ENCODE peak calls at places on chromosomes 11 and 22, in six cellular contexts. I is mesendoderm, O is Caco-2, N is pancreas, H is GM06990, D is tibial nerve. L is an unnamed sample. For H3K36me3, the result is how much of the 10 kb centered on the place peaks cover.

GRCh38 chr11:65663634-65664200 is 1.0 kb upstream of the RELA start:
- DNase-seq in I (no peak), O (no peak), N (no peak), H (no peak), D (no peak), L (peak)

GRCh38 chr11:16941935-16942334 is 72.3 kb downstream of the PLEKHA7 start:
- DNase-seq in I (no peak), O (no peak), N (no peak), H (no peak), D (no peak), L (no peak)

GRCh38 chr11:111586305-111586915 is 15.8 kb upstream of the SIK2 start:
- DNase-seq in I (peak), O (no peak), N (peak), H (no peak), D (no peak), L (no peak)

GRCh38 chr11:63573881-63574855 is 11.0 kb upstream of the PLAAT2 start:
- DNase-seq in I (peak), O (peak), N (no peak), H (no peak), D (no peak), L (no peak)

GRCh38 chr11:102012946-102013345 is 34.3 kb upstream of the CFAP300 start:
- DNase-seq in I (peak), O (peak), N (no peak), H (no peak), D (no peak), L (no peak)

GRCh38 chr11:72203163-72203562 is 11.2 kb downstream of the FOLR1 start:
- DNase-seq in I (no peak), O (peak), N (no peak), H (no peak), D (no peak), L (no peak)

GRCh38 chr11:81342956-81343355 is 1390.7 kb downstream of the FAM181B start:
- DNase-seq in I (no peak), O (no peak), N (no peak), H (no peak), D (no peak), L (no peak)

GRCh38 chr11:72001834-72002591 is 3.3 kb downstream of the IL18BP start:
- DNase-seq in I (no peak), O (no peak), N (no peak), H (no peak), D (no peak), L (no peak)

GRCh38 chr11:10856689-10857603 is 907 bp downstream of the ZBED5 start:
- DNase-seq in I (peak), O (peak), N (peak), H (no peak), D (no peak), L (peak)

GRCh38 chr11:46389450-46390330 is 1.9 kb downstream of the CHRM4 start:
- DNase-seq in I (peak), O (peak), N (peak), H (peak), D (no peak), L (peak)

GRCh38 chr11:26865703-26866102 is 128.2 kb upstream of the FIBIN start:
- DNase-seq in I (no peak), O (no peak), N (no peak), H (no peak), D (no peak), L (no peak)

GRCh38 chr22:49690454-49690853 is 137.2 kb downstream of the BRD1 start:
- DNase-seq in I (no peak), O (no peak), N (no peak), H (peak), D (no peak), L (no peak)

GRCh38 chr11:129947474-129947873 is 52.1 kb upstream of the NFRKB start:
- DNase-seq in I (peak), O (no peak), N (no peak), H (no peak), D (no peak), L (no peak)

GRCh38 chr11:96306933-96307747 is 35.9 kb downstream of the MAML2 start:
- DNase-seq in I (peak), O (no peak), N (peak), H (no peak), D (peak), L (peak)

GRCh38 chr11:30917859-30918478 is 331.8 kb upstream of the MPPED2 start:
- DNase-seq in I (peak), O (no peak), N (no peak), H (no peak), D (no peak), L (no peak)

GRCh38 chr22:30286331-30286730 is 3.0 kb downstream of the CASTOR1 start:
- DNase-seq in I (no peak), O (no peak), N (no peak), H (no peak), D (no peak), L (no peak)

GRCh38 chr22:44279059-44279340 is 33.8 kb downstream of the SHISAL1 start:
- DNase-seq in I (no peak), O (no peak), N (no peak), H (no peak), D (no peak), L (no peak)

GRCh38 chr11:41879186-41879738 is 419.8 kb upstream of the LRRC4C start:
- DNase-seq in I (peak), O (no peak), N (no peak), H (no peak), D (no peak), L (no peak)

GRCh38 chr11:74820763-74821162 is 72.1 kb downstream of the RNF169 start:
- DNase-seq in I (peak), O (no peak), N (no peak), H (no peak), D (no peak), L (no peak)

GRCh38 chr11:95498731-95499396 is 267.9 kb upstream of the SESN3 start:
- DNase-seq in I (peak), O (no peak), N (no peak), H (no peak), D (no peak), L (no peak)

GRCh38 chr22:17098379-17098819 is 13.6 kb downstream of the IL17RA start:
- DNase-seq in I (no peak), O (no peak), N (no peak), H (no peak), D (no peak), L (no peak)

GRCh38 chr11:70158201-70158600 is 44.9 kb upstream of the FADD start:
- DNase-seq in I (peak), O (no peak), N (no peak), H (no peak), D (no peak), L (no peak)

GRCh38 chr22:20868225-20868944 is 9.6 kb downstream of the SNAP29 start:
- DNase-seq in I (no peak), O (no peak), N (no peak), H (no peak), D (no peak), L (no peak)

GRCh38 chr11:95682552-95682951 is 107.0 kb downstream of the FAM76B start:
- DNase-seq in I (no peak), O (no peak), N (no peak), H (no peak), D (no peak), L (no peak)

GRCh38 chr11:46116007-46116711 is 5.1 kb downstream of the PHF21A start:
- DNase-seq in I (no peak), O (no peak), N (no peak), H (peak), D (no peak), L (no peak)

GRCh38 chr11:68099474-68100405 is 21.4 kb downstream of the CHKA start:
- DNase-seq in I (peak), O (peak), N (peak), H (no peak), D (no peak), L (peak)

GRCh38 chr11:64428685-64429084 is 69.7 kb downstream of the RPS6KA4 start:
- DNase-seq in I (peak), O (no peak), N (no peak), H (no peak), D (no peak), L (no peak)

GRCh38 chr11:2136209-2136951 is 2.8 kb downstream of the IGF2 start:
- DNase-seq in I (no peak), O (peak), N (no peak), H (no peak), D (no peak), L (peak)

GRCh38 chr11:126079640-126080205 is 17.1 kb upstream of the CDON start:
- DNase-seq in I (peak), O (no peak), N (no peak), H (no peak), D (no peak), L (no peak)

GRCh38 chr22:24969588-24970301 is 17.2 kb downstream of the KIAA1671 start:
- DNase-seq in I (peak), O (no peak), N (no peak), H (no peak), D (peak), L (peak)

DNA sequence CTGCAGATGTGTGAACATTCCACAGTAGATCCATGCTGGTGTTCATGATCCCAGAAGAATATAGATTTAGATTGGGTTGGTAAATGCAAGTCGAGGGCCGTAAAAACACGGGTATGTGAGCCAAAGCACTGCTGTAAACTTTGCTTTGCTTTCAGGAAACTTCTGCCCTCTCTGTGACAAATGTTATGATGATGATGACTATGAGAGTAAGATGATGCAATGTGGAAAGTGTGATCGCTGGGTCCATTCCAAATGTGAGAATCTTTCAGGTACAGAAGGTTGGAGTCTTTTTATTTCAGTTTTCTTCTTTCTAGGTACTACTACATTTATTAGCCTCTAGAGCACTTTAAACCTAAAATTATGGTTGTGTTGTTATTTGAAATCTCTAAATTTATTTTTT is 36.2 kb upstream of the TTC36 start:
- DNase-seq in I (no peak), O (no peak), N (no peak), H (no peak), D (no peak), L (no peak)
- H3K36me3 ChIP-seq in I (under half), O (under half), N (half or more), H (under half), D (half or more), L (half or more)

GRCh38 chr11:116868066-116868465 is 30.6 kb upstream of the APOA1 start:
- DNase-seq in I (no peak), O (no peak), N (no peak), H (no peak), D (no peak), L (no peak)

GRCh38 chr11:116867619-116868018 is 30.2 kb upstream of the APOA1 start:
- DNase-seq in I (no peak), O (no peak), N (no peak), H (no peak), D (no peak), L (no peak)

GRCh38 chr11:116870054-116870453 is 32.6 kb upstream of the APOA1 start:
- DNase-seq in I (no peak), O (no peak), N (no peak), H (no peak), D (no peak), L (no peak)

GRCh38 chr11:116871248-116871647 is 33.8 kb upstream of the APOA1 start:
- DNase-seq in I (no peak), O (no peak), N (no peak), H (no peak), D (no peak), L (no peak)

GRCh38 chr11:116869610-116870009 is 32.2 kb upstream of the APOA1 start:
- DNase-seq in I (no peak), O (no peak), N (no peak), H (no peak), D (no peak), L (no peak)
- H3K36me3 ChIP-seq in I (under half), O (under half), N (half or more), H (under half), D (half or more), L (under half)

DNA sequence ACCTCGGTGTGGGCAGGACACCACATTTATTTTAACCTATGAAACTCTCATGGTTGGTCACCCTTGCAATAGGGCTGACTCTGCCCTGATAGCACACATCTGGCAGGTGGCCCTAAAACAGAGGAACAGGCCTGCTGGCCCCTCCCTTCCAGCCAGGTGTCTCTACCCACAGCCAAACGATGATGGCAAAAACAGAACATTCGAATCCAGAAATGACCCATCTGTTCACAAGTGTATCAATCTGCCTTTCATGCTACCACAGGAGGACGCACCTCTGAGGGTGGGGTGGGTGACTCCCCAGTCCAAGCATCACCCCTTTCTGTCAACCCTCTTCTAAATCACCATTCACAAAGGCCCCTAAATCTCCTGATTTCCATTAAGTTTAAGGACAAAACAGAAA is 118.1 kb downstream of the ETS1 start:
- DNase-seq in I (no peak), O (no peak), N (no peak), H (peak), D (no peak), L (no peak)
- H3K36me3 ChIP-seq in I (under half), O (under half), N (under half), H (under half), D (under half), L (under half)

DNA sequence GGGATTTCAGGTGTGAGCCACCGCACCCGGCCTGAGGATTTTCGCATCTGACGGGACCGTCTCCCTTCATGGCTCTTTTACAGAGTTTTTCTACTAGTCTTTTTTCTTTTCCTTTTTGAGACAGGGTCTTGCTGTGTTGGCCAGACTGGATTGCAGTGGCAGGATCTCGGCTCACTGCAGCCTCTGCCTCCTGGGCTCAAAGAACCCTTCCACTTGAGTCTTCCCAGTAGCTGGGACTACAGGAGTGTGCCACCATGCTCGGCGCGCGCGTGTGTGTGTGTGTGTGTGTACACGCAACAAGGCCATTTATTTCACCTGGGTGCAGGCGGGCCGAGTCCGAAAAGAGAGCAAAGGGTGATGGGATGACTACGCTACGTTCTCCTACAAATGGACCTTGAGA is 10.9 kb downstream of the SERHL2 start:
- DNase-seq in I (no peak), O (no peak), N (no peak), H (no peak), D (no peak), L (no peak)
- H3K36me3 ChIP-seq in I (under half), O (under half), N (under half), H (under half), D (under half), L (under half)

DNA sequence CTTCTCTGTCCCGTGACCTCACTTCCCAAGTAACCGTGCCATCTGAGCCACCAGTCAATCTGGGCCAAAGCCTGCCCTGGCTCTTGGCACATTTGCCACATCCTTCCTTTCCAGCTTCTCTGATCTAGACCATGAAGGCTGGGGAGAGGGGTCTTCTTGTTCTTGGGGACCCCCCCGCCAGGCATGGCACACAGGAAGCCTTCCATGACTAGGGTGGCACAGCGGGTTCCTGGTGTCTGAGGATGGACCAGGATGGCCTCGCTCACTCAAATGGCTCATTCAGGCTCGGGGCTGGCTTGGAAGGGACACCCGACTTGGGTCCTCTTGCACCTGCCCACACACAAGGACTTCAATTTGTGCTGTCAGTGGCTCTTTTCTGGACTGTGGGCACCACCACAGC is 121.3 kb downstream of the BCR start:
- DNase-seq in I (no peak), O (no peak), N (no peak), H (no peak), D (no peak), L (no peak)
- H3K36me3 ChIP-seq in I (under half), O (under half), N (under half), H (under half), D (half or more), L (under half)

GRCh38 chr22:23103199-23103954 is 33.1 kb downstream of the GNAZ start:
- DNase-seq in I (no peak), O (no peak), N (no peak), H (no peak), D (no peak), L (no peak)
- H3K36me3 ChIP-seq in I (under half), O (under half), N (under half), H (under half), D (under half), L (under half)